ENCODE peak calls at places on chromosomes 3 and 15, in eight cellular contexts. Z, L, W, K, X, M, Y and R are unnamed samples.

GRCh38 chr3:57076422-57076951 is 16.0 kb downstream of the SPATA12 start:
- DNase-seq in Z (no peak), L (no peak), W (no peak), K (no peak), X (no peak), M (no peak), Y (no peak), R (no peak)

GRCh38 chr3:71130516-71131384 is 452.8 kb downstream of the FOXP1 start:
- DNase-seq in Z (peak), L (peak), W (no peak), K (peak), X (peak), M (peak), Y (peak), R (peak)

GRCh38 chr15:48925714-48926223 is 38.0 kb downstream of the SHC4 start:
- DNase-seq in Z (peak), L (no peak), W (no peak), K (peak), X (peak), M (no peak), Y (no peak), R (peak)

GRCh38 chr3:107432013-107432515 is 54.8 kb downstream of the CCDC54 start:
- DNase-seq in Z (no peak), L (no peak), W (no peak), K (peak), X (peak), M (no peak), Y (peak), R (peak)

GRCh38 chr15:63599401-63600000 is 2.3 kb downstream of the FBXL22 start:
- DNase-seq in Z (no peak), L (peak), W (peak), K (peak), X (peak), M (peak), Y (peak), R (peak)

GRCh38 chr3:20904674-20905073 is 718.7 kb upstream of the SGO1 start:
- DNase-seq in Z (no peak), L (no peak), W (no peak), K (no peak), X (no peak), M (no peak), Y (no peak), R (no peak)

GRCh38 chr15:37616215-37616614 is 318.2 kb upstream of the TMCO5A start:
- DNase-seq in Z (no peak), L (no peak), W (no peak), K (peak), X (peak), M (no peak), Y (no peak), R (no peak)

GRCh38 chr15:29409890-29410289 is 140.3 kb upstream of the NSMCE3 start:
- DNase-seq in Z (no peak), L (no peak), W (no peak), K (no peak), X (no peak), M (no peak), Y (no peak), R (no peak)

GRCh38 chr3:195818301-195818700 is 6.6 kb upstream of the MUC4 start:
- DNase-seq in Z (no peak), L (no peak), W (no peak), K (no peak), X (no peak), M (no peak), Y (no peak), R (no peak)

GRCh38 chr3:150253622-150254021 is 154.5 kb upstream of the TSC22D2 start:
- DNase-seq in Z (no peak), L (peak), W (no peak), K (no peak), X (peak), M (no peak), Y (no peak), R (no peak)

GRCh38 chr3:128987701-128988100 is 6.2 kb downstream of the CFAP92 start:
- DNase-seq in Z (no peak), L (no peak), W (no peak), K (no peak), X (no peak), M (no peak), Y (no peak), R (no peak)

GRCh38 chr3:100425321-100425720 is 24.0 kb downstream of the LNP1 start:
- DNase-seq in Z (no peak), L (no peak), W (no peak), K (no peak), X (peak), M (no peak), Y (no peak), R (no peak)

GRCh38 chr15:30903497-30904187 is at the start of gene FAN1:
- DNase-seq in Z (peak), L (peak), W (peak), K (peak), X (peak), M (peak), Y (peak), R (peak)

GRCh38 chr3:30302027-30302426 is 304.4 kb upstream of the TGFBR2 start:
- DNase-seq in Z (no peak), L (no peak), W (no peak), K (no peak), X (peak), M (no peak), Y (no peak), R (peak)

GRCh38 chr15:35271371-35272043 is 186.4 kb upstream of the NANOGP8 start:
- DNase-seq in Z (peak), L (no peak), W (no peak), K (peak), X (peak), M (no peak), Y (no peak), R (peak)

GRCh38 chr3:127254730-127255129 is 33.1 kb downstream of the PRR20G start:
- DNase-seq in Z (no peak), L (no peak), W (no peak), K (no peak), X (peak), M (no peak), Y (no peak), R (no peak)

GRCh38 chr3:17151598-17152373 is 267.0 kb downstream of the PLCL2 start:
- DNase-seq in Z (peak), L (no peak), W (no peak), K (no peak), X (no peak), M (peak), Y (peak), R (peak)

GRCh38 chr15:83695246-83695645 is 41.3 kb downstream of the ADAMTSL3 start:
- DNase-seq in Z (no peak), L (no peak), W (no peak), K (peak), X (peak), M (no peak), Y (no peak), R (peak)

GRCh38 chr3:146067048-146067447 is 93.9 kb downstream of the PLOD2 start:
- DNase-seq in Z (peak), L (no peak), W (no peak), K (peak), X (peak), M (no peak), Y (no peak), R (peak)

GRCh38 chr3:197331131-197331530 is 32.7 kb upstream of the DLG1 start:
- DNase-seq in Z (no peak), L (no peak), W (no peak), K (peak), X (no peak), M (no peak), Y (no peak), R (peak)

GRCh38 chr3:67357610-67358458 is 296.6 kb downstream of the SUCLG2 start:
- DNase-seq in Z (peak), L (no peak), W (no peak), K (peak), X (peak), M (no peak), Y (peak), R (peak)

GRCh38 chr15:63899193-63899592 is 65.4 kb upstream of the HERC1 start:
- DNase-seq in Z (no peak), L (peak), W (no peak), K (no peak), X (no peak), M (no peak), Y (no peak), R (no peak)

GRCh38 chr15:97995881-97996603 is 35.5 kb downstream of the ARRDC4 start:
- DNase-seq in Z (no peak), L (no peak), W (no peak), K (peak), X (peak), M (no peak), Y (peak), R (peak)

GRCh38 chr3:129491794-129492193 is 36.6 kb upstream of the RHO start:
- DNase-seq in Z (no peak), L (no peak), W (no peak), K (no peak), X (no peak), M (no peak), Y (no peak), R (no peak)

GRCh38 chr3:102181202-102181920 is 253.5 kb upstream of the ZPLD1 start:
- DNase-seq in Z (peak), L (no peak), W (no peak), K (peak), X (no peak), M (no peak), Y (peak), R (peak)

GRCh38 chr3:39408493-39409372 is 2.2 kb downstream of the RPSA start:
- DNase-seq in Z (no peak), L (no peak), W (no peak), K (no peak), X (no peak), M (no peak), Y (no peak), R (no peak)

GRCh38 chr3:128430276-128430675 is 36.4 kb downstream of the DNAJB8 start:
- DNase-seq in Z (no peak), L (no peak), W (no peak), K (no peak), X (no peak), M (no peak), Y (no peak), R (no peak)

GRCh38 chr15:41940441-41940857 is 31.9 kb downstream of the EHD4 start:
- DNase-seq in Z (peak), L (no peak), W (no peak), K (peak), X (peak), M (no peak), Y (no peak), R (peak)

GRCh38 chr3:127299276-127299675 is 11.4 kb upstream of the PRR20G start:
- DNase-seq in Z (no peak), L (no peak), W (no peak), K (no peak), X (peak), M (no peak), Y (peak), R (no peak)

GRCh38 chr3:19937459-19938362 is 3.7 kb upstream of the EFHB start:
- DNase-seq in Z (peak), L (no peak), W (no peak), K (no peak), X (peak), M (no peak), Y (no peak), R (peak)

GRCh38 chr3:54168451-54168850 is 46.1 kb downstream of the CACNA2D3 start:
- DNase-seq in Z (no peak), L (no peak), W (no peak), K (no peak), X (no peak), M (no peak), Y (no peak), R (no peak)

GRCh38 chr15:94968133-94968532 is 736.8 kb downstream of the MCTP2 start:
- DNase-seq in Z (peak), L (no peak), W (no peak), K (no peak), X (no peak), M (no peak), Y (no peak), R (peak)

GRCh38 chr3:157077565-157077991 is 82.4 kb downstream of the CCNL1 start:
- DNase-seq in Z (no peak), L (no peak), W (no peak), K (peak), X (no peak), M (no peak), Y (peak), R (no peak)
- TF ChIP-seq CTCF in Z (peak), L (no peak), W (no peak), K (peak), X (no peak), M (no peak), Y (no peak), R (peak)

DNA sequence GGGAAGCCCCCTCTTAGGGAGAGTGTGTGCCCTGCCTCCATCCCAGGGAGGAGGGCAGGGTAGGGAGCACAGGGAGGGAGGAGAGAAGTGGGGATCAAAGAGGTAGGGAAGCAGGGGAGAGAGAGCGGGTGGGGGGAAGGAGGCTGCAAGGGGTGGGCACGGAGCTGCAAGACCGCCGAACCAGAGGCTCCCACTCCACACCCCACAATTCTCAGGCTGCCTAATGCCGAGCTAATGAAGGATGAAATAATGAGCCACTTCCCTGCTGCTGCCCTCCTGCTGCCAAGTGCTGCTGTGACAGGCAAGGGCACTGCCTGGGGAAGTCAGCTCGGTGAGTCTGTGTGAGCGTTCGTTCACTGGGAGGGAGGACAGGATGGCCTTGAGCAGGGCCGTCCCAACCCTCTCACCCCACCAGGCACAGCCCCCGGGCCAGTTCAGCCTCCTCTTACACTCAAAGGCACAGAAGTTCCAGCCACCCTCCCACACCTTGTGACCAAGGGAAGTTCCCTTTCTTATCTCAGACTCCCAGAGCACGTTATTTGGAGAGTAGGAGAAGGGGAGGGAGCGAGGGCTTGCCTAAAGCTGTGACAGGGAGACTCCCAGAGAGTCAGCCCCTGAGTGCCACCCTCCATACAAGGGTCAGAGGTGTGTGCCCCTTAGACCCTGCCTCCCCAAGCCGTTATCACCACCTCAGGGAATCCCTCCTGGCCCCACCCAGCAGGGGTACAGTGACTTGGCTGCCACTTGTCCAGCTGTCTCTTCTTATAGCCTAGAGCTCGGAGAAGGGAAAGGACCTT is 12.4 kb downstream of the GLYCTK start:
- DNase-seq in Z (peak), L (no peak), W (peak), K (no peak), X (peak), M (no peak), Y (peak), R (peak)
- TF ChIP-seq CTCF in Z (peak), L (peak), W (peak), K (no peak), X (peak), M (no peak), Y (peak), R (peak)

DNA sequence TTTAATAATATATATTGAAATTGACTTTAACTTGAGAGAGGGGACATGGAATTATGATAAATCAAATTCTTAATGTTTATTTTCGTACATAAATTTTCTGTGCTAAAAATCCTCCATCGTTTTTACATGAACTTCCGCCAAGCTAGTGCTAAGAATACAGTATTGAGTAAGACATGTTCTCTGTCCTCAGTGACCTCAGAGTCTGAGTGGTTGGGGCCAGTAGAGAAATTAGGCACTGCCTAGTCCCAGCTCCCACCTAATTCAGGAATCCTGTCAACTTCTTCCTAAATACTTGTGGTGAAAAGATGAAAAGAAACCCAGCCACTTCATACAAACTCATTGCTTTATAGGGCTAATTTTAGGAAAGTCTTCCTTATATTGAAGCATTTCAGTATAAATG is 110.3 kb downstream of the PPP2R3A start:
- DNase-seq in Z (no peak), L (no peak), W (no peak), K (peak), X (no peak), M (no peak), Y (no peak), R (peak)
- TF ChIP-seq CTCF in Z (no peak), L (no peak), W (no peak), K (no peak), X (no peak), M (no peak), Y (no peak), R (no peak)

GRCh38 chr3:85360742-85361387 is 402.1 kb downstream of the CADM2 start:
- DNase-seq in Z (peak), L (peak), W (no peak), K (peak), X (peak), M (no peak), Y (peak), R (peak)
- TF ChIP-seq CTCF in Z (peak), L (peak), W (peak), K (no peak), X (peak), M (peak), Y (peak), R (peak)